ENCODE peak calls at places on chromosomes 11 and 22, in seven cellular contexts. One of them, this sample, is unnamed.

GRCh38 chr11:34669458-34669857 is 48.6 kb downstream of the EHF start:
- DNase-seq in astrocyte: no peak
- DNase-seq in colonic mucosa: no peak
- DNase-seq in hepatocyte: no peak
- DNase-seq in lower lobe of right lung: no peak
- DNase-seq in SK-N-SH: no peak
- DNase-seq in left ventricle myocardium inferior: no peak
- DNase-seq in this sample: no peak

GRCh38 chr22:31923166-31923565 is 21.2 kb upstream of the YWHAH start:
- DNase-seq in colonic mucosa: peak
- DNase-seq in hepatocyte: no peak
- DNase-seq in SK-N-SH: no peak
- DNase-seq in left ventricle myocardium inferior: peak
- DNase-seq in astrocyte: no peak
- DNase-seq in lower lobe of right lung: no peak
- DNase-seq in this sample: no peak

GRCh38 chr11:57072640-57073039 is 83.9 kb downstream of the OR5AK2 start:
- DNase-seq in astrocyte: peak
- DNase-seq in colonic mucosa: no peak
- DNase-seq in SK-N-SH: no peak
- DNase-seq in lower lobe of right lung: no peak
- DNase-seq in left ventricle myocardium inferior: no peak
- DNase-seq in hepatocyte: peak
- DNase-seq in this sample: peak

GRCh38 chr11:100735949-100736675 is 49.0 kb downstream of the ARHGAP42 start:
- DNase-seq in left ventricle myocardium inferior: no peak
- DNase-seq in colonic mucosa: no peak
- DNase-seq in lower lobe of right lung: no peak
- DNase-seq in hepatocyte: no peak
- DNase-seq in astrocyte: peak
- DNase-seq in SK-N-SH: no peak
- DNase-seq in this sample: no peak

GRCh38 chr22:29149841-29150555 is 55.7 kb upstream of the EMID1 start:
- DNase-seq in lower lobe of right lung: no peak
- DNase-seq in hepatocyte: no peak
- DNase-seq in astrocyte: no peak
- DNase-seq in SK-N-SH: no peak
- DNase-seq in left ventricle myocardium inferior: peak
- DNase-seq in colonic mucosa: no peak
- DNase-seq in this sample: no peak

GRCh38 chr22:44395116-44396005 is 82.6 kb upstream of the SHISAL1 start:
- DNase-seq in left ventricle myocardium inferior: peak
- DNase-seq in hepatocyte: no peak
- DNase-seq in astrocyte: no peak
- DNase-seq in lower lobe of right lung: peak
- DNase-seq in SK-N-SH: peak
- DNase-seq in colonic mucosa: no peak
- DNase-seq in this sample: no peak

GRCh38 chr11:3042496-3043314 is 14.5 kb downstream of the CARS1 start:
- DNase-seq in left ventricle myocardium inferior: peak
- DNase-seq in SK-N-SH: no peak
- DNase-seq in hepatocyte: no peak
- DNase-seq in lower lobe of right lung: no peak
- DNase-seq in astrocyte: no peak
- DNase-seq in colonic mucosa: no peak
- DNase-seq in this sample: no peak

GRCh38 chr22:43554694-43555365 is 143.0 kb downstream of the MPPED1 start:
- DNase-seq in astrocyte: no peak
- DNase-seq in lower lobe of right lung: no peak
- DNase-seq in left ventricle myocardium inferior: no peak
- DNase-seq in colonic mucosa: no peak
- DNase-seq in SK-N-SH: no peak
- DNase-seq in hepatocyte: no peak
- DNase-seq in this sample: no peak

GRCh38 chr11:67154726-67155125 is 35.7 kb downstream of the KDM2A start:
- DNase-seq in hepatocyte: no peak
- DNase-seq in left ventricle myocardium inferior: no peak
- DNase-seq in SK-N-SH: no peak
- DNase-seq in colonic mucosa: no peak
- DNase-seq in lower lobe of right lung: no peak
- DNase-seq in astrocyte: no peak
- DNase-seq in this sample: no peak

GRCh38 chr11:19595499-19595839 is 117.2 kb upstream of the NAV2 start:
- DNase-seq in left ventricle myocardium inferior: no peak
- DNase-seq in hepatocyte: no peak
- DNase-seq in lower lobe of right lung: no peak
- DNase-seq in colonic mucosa: no peak
- DNase-seq in SK-N-SH: no peak
- DNase-seq in astrocyte: no peak
- DNase-seq in this sample: no peak

GRCh38 chr22:38490475-38490874 is 15.6 kb downstream of the DDX17 start:
- DNase-seq in SK-N-SH: no peak
- DNase-seq in lower lobe of right lung: no peak
- DNase-seq in astrocyte: no peak
- DNase-seq in colonic mucosa: no peak
- DNase-seq in hepatocyte: no peak
- DNase-seq in left ventricle myocardium inferior: no peak
- DNase-seq in this sample: no peak
- H3K27ac ChIP-seq in SK-N-SH: no peak
- H3K27ac ChIP-seq in lower lobe of right lung: no peak
- H3K27ac ChIP-seq in astrocyte: no peak
- H3K27ac ChIP-seq in colonic mucosa: peak
- H3K27ac ChIP-seq in hepatocyte: peak
- H3K27ac ChIP-seq in left ventricle myocardium inferior: peak
- H3K27ac ChIP-seq in this sample: no peak

DNA sequence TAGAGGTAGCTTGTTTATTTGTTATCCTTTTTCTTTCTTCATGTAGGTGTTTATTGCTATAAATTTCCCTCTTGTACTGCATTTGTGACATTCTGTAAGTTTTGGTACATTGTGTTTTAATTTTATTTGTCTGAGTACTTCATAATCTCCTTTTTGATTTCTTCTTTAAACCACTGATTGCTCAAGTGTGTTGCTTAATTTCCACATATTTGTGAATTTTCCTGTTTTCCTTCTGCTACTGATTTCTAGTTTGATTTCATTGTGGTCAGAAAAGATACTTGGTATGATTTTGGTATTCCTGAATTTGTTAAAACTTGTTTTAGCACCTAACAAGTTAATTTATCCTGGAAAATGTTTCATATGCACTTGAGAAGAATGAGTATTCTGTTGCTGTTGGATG is 15.1 kb downstream of the OR10V1 start:
- DNase-seq in left ventricle myocardium inferior: no peak
- DNase-seq in lower lobe of right lung: no peak
- DNase-seq in colonic mucosa: no peak
- DNase-seq in astrocyte: no peak
- DNase-seq in SK-N-SH: no peak
- DNase-seq in hepatocyte: no peak
- DNase-seq in this sample: peak
- TF ChIP-seq CTCF in left ventricle myocardium inferior: no peak
- TF ChIP-seq CTCF in lower lobe of right lung: no peak
- TF ChIP-seq CTCF in colonic mucosa: no peak
- TF ChIP-seq CTCF in astrocyte: no peak
- TF ChIP-seq CTCF in SK-N-SH: no peak
- TF ChIP-seq CTCF in hepatocyte: no peak
- TF ChIP-seq CTCF in this sample: no peak

GRCh38 chr22:41177626-41178424 is 27.3 kb upstream of the L3MBTL2 start:
- DNase-seq in lower lobe of right lung: no peak
- DNase-seq in hepatocyte: no peak
- DNase-seq in colonic mucosa: no peak
- DNase-seq in SK-N-SH: no peak
- DNase-seq in astrocyte: no peak
- DNase-seq in left ventricle myocardium inferior: no peak
- DNase-seq in this sample: no peak

GRCh38 chr22:41178425-41178975 is 26.6 kb upstream of the L3MBTL2 start:
- DNase-seq in SK-N-SH: no peak
- DNase-seq in left ventricle myocardium inferior: peak
- DNase-seq in colonic mucosa: no peak
- DNase-seq in astrocyte: no peak
- DNase-seq in lower lobe of right lung: no peak
- DNase-seq in hepatocyte: no peak
- DNase-seq in this sample: no peak

GRCh38 chr22:41177040-41177625 is 28.0 kb upstream of the L3MBTL2 start:
- DNase-seq in hepatocyte: no peak
- DNase-seq in SK-N-SH: no peak
- DNase-seq in left ventricle myocardium inferior: no peak
- DNase-seq in lower lobe of right lung: no peak
- DNase-seq in astrocyte: no peak
- DNase-seq in colonic mucosa: no peak
- DNase-seq in this sample: no peak

GRCh38 chr22:41171996-41172395 is 33.1 kb upstream of the L3MBTL2 start:
- DNase-seq in SK-N-SH: no peak
- DNase-seq in colonic mucosa: no peak
- DNase-seq in hepatocyte: no peak
- DNase-seq in lower lobe of right lung: no peak
- DNase-seq in astrocyte: no peak
- DNase-seq in left ventricle myocardium inferior: no peak
- DNase-seq in this sample: no peak

DNA sequence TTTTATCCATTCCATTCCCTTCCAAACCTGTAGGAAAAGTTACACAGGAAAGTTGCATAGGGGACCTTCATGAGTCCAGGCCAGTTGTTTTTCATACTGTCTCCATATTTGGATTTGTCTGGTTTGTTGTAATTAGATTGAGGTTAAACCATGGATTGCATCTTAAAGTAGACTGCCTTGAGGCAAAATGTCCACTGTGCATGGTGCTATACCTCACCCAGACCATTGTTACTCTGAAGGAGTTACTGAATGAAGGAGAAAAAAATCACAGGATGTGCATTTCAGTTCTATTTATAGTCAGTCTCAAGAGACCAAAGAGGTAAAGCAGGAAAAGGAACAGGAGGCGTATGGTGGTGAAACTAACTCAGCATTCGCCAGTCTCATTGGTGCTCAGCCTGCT is 29.6 kb upstream of the L3MBTL2 start:
- DNase-seq in hepatocyte: no peak
- DNase-seq in astrocyte: no peak
- DNase-seq in SK-N-SH: peak
- DNase-seq in lower lobe of right lung: no peak
- DNase-seq in colonic mucosa: no peak
- DNase-seq in left ventricle myocardium inferior: no peak
- DNase-seq in this sample: no peak
- H3K27ac ChIP-seq in hepatocyte: no peak
- H3K27ac ChIP-seq in astrocyte: no peak
- H3K27ac ChIP-seq in SK-N-SH: peak
- H3K27ac ChIP-seq in lower lobe of right lung: no peak
- H3K27ac ChIP-seq in colonic mucosa: no peak
- H3K27ac ChIP-seq in left ventricle myocardium inferior: peak
- H3K27ac ChIP-seq in this sample: no peak

DNA sequence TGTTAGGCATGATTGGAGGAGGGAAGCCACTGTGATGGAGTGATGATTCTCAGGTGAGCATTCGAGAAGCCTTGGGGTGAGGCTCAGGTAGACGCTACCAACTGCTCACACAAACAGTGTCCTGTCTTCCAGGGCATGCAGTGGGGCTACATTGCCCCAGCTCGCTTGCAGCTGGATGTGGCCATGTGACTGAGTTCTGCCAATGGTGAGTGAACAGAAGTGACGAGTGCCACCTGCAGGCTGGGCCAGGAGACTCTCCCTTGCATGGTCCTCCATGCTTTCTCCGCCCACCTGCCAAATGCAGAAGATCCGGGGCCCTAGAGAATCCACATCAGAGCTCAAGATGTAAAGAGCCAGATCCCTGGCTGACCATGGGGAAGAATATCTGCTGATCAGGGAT is 195.9 kb downstream of the BCR start:
- DNase-seq in left ventricle myocardium inferior: no peak
- DNase-seq in astrocyte: no peak
- DNase-seq in SK-N-SH: no peak
- DNase-seq in colonic mucosa: peak
- DNase-seq in lower lobe of right lung: no peak
- DNase-seq in hepatocyte: peak
- DNase-seq in this sample: no peak
- TF ChIP-seq CTCF in left ventricle myocardium inferior: no peak
- TF ChIP-seq CTCF in astrocyte: peak
- TF ChIP-seq CTCF in SK-N-SH: no peak
- TF ChIP-seq CTCF in colonic mucosa: peak
- TF ChIP-seq CTCF in lower lobe of right lung: no peak
- TF ChIP-seq CTCF in hepatocyte: peak
- TF ChIP-seq CTCF in this sample: peak

GRCh38 chr11:64327338-64327737 is 9.4 kb downstream of the PRDX5 start:
- DNase-seq in colonic mucosa: no peak
- DNase-seq in left ventricle myocardium inferior: no peak
- DNase-seq in SK-N-SH: no peak
- DNase-seq in lower lobe of right lung: no peak
- DNase-seq in astrocyte: no peak
- DNase-seq in hepatocyte: no peak
- DNase-seq in this sample: no peak
- H3K27ac ChIP-seq in colonic mucosa: peak
- H3K27ac ChIP-seq in left ventricle myocardium inferior: no peak
- H3K27ac ChIP-seq in SK-N-SH: no peak
- H3K27ac ChIP-seq in lower lobe of right lung: no peak
- H3K27ac ChIP-seq in astrocyte: no peak
- H3K27ac ChIP-seq in hepatocyte: no peak
- H3K27ac ChIP-seq in this sample: no peak